ENCODE peak calls at places on chromosomes 3 and 15, in ten cellular contexts. P, U, I, V, O, R, B, K, Z and Y are unnamed samples.
A peak's percentile ranks its signal among the peaks of the same experiment; 100 is the strongest.

GRCh38 chr15:95394186-95395067 is 936.1 kb upstream of the NR2F2 start:
- DNase-seq in P (no peak), U (no peak), I (no peak), V (no peak), O (no peak), R (no peak), B (peak; percentile 82), K (no peak), Z (peak; percentile 30), Y (no peak)

GRCh38 chr3:150911780-150912179 is 6.5 kb upstream of the MINDY4B start:
- DNase-seq in P (no peak), U (no peak), I (no peak), V (no peak), O (no peak), R (no peak), B (no peak), K (no peak), Z (no peak), Y (no peak)

GRCh38 chr15:39942101-39942752 is 8.3 kb downstream of the EIF2AK4 start:
- DNase-seq in P (no peak), U (no peak), I (no peak), V (no peak), O (no peak), R (no peak), B (peak; percentile 77), K (no peak), Z (no peak), Y (no peak)

GRCh38 chr3:28915711-28916481 is 365.0 kb upstream of the RBMS3 start:
- DNase-seq in P (no peak), U (no peak), I (no peak), V (peak; percentile 76), O (peak; percentile 1), R (no peak), B (peak; percentile 91), K (no peak), Z (peak; percentile 61), Y (no peak)

GRCh38 chr3:68866157-68866556 is 66.2 kb downstream of the TAFA4 start:
- DNase-seq in P (no peak), U (no peak), I (no peak), V (no peak), O (no peak), R (no peak), B (no peak), K (no peak), Z (no peak), Y (no peak)

GRCh38 chr3:48301814-48302194 is 31.7 kb downstream of the SPINK8 start:
- DNase-seq in P (no peak), U (peak; percentile 32), I (no peak), V (no peak), O (peak; percentile 52), R (peak; percentile 29), B (peak; percentile 19), K (no peak), Z (no peak), Y (no peak)

GRCh38 chr3:155745795-155746550 is 1.1 kb upstream of the PLCH1 start:
- DNase-seq in P (no peak), U (no peak), I (no peak), V (peak; percentile 88), O (no peak), R (no peak), B (no peak), K (no peak), Z (no peak), Y (no peak)

GRCh38 chr15:48373855-48374421 is 42.7 kb downstream of the DUT start:
- DNase-seq in P (no peak), U (no peak), I (no peak), V (no peak), O (no peak), R (peak; percentile 56), B (peak; percentile 81), K (peak; percentile 23), Z (no peak), Y (no peak)

GRCh38 chr15:57235865-57236264 is 140.4 kb upstream of the CGNL1 start:
- DNase-seq in P (no peak), U (no peak), I (no peak), V (no peak), O (no peak), R (no peak), B (peak; percentile 86), K (no peak), Z (peak; percentile 70), Y (no peak)

GRCh38 chr3:37861540-37862051 is at the start of gene CTDSPL:
- DNase-seq in P (no peak), U (peak; percentile 38), I (peak; percentile 85), V (peak; percentile 85), O (no peak), R (peak; percentile 59), B (peak; percentile 44), K (peak; percentile 63), Z (no peak), Y (no peak)

GRCh38 chr15:59885832-59886231 is 118.3 kb upstream of the FOXB1 start:
- DNase-seq in P (no peak), U (no peak), I (no peak), V (peak; percentile 60), O (no peak), R (no peak), B (no peak), K (no peak), Z (no peak), Y (no peak)

GRCh38 chr3:10292505-10293419 is at the start of gene GHRL:
- DNase-seq in P (no peak), U (no peak), I (peak; percentile 84), V (no peak), O (no peak), R (no peak), B (no peak), K (no peak), Z (no peak), Y (no peak)

GRCh38 chr3:57737840-57738239 is 18.3 kb upstream of the SLMAP start:
- DNase-seq in P (no peak), U (no peak), I (no peak), V (no peak), O (no peak), R (no peak), B (no peak), K (no peak), Z (no peak), Y (no peak)

GRCh38 chr15:34259557-34259956 is 34.7 kb downstream of the EMC4 start:
- DNase-seq in P (no peak), U (no peak), I (no peak), V (no peak), O (no peak), R (no peak), B (no peak), K (no peak), Z (no peak), Y (no peak)

GRCh38 chr3:20197775-20198174 is 11.8 kb upstream of the SGO1 start:
- DNase-seq in P (no peak), U (no peak), I (no peak), V (no peak), O (no peak), R (no peak), B (no peak), K (no peak), Z (no peak), Y (no peak)

GRCh38 chr3:130779031-130779430 is 32.4 kb upstream of the PIK3R4 start:
- DNase-seq in P (no peak), U (no peak), I (no peak), V (no peak), O (no peak), R (no peak), B (no peak), K (no peak), Z (no peak), Y (no peak)

DNA sequence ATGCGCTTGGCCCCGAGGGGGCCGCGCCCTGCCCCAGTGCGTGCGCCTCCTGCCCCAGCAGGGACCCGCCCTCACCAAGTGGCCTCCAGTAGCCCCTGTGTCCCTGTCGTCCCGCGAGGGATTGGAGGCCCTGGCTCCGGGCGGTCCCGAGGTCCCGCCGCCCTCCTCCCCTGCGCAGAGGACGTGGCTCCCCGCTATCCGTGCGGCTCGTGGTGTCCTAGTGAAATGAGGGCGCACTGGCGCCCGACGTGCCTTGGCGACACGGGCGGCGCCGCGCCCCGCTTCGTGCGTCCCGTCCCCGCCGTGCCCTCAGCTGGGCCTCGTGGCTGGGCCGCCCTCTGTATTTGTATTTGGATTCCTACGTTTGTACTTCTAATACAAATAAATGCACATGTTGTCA is 557.5 kb downstream of the OCA2 start:
- DNase-seq in P (no peak), U (no peak), I (no peak), V (no peak), O (no peak), R (no peak), B (no peak), K (no peak), Z (no peak), Y (no peak)
- H3K9me3 ChIP-seq in P (no peaks in the 10 kb centered on the region), U (no peaks in the 10 kb centered on the region), I (no peaks in the 10 kb centered on the region), V (no peaks in the 10 kb centered on the region), O (no peaks in the 10 kb centered on the region), R (no peaks in the 10 kb centered on the region), B (peaks cover 13% of the 10 kb centered on the region), K (no peaks in the 10 kb centered on the region), Z (peaks cover 12% of the 10 kb centered on the region), Y (no peaks in the 10 kb centered on the region)

GRCh38 chr3:104070906-104071305 is 1295.8 kb upstream of the ALCAM start:
- DNase-seq in P (no peak), U (no peak), I (no peak), V (no peak), O (no peak), R (no peak), B (no peak), K (no peak), Z (no peak), Y (no peak)

GRCh38 chr3:104066658-104067057 is 1300.1 kb upstream of the ALCAM start:
- DNase-seq in P (no peak), U (no peak), I (no peak), V (no peak), O (no peak), R (no peak), B (no peak), K (no peak), Z (no peak), Y (no peak)

GRCh38 chr3:104069114-104069513 is 1297.6 kb upstream of the ALCAM start:
- DNase-seq in P (no peak), U (no peak), I (no peak), V (no peak), O (no peak), R (no peak), B (no peak), K (no peak), Z (no peak), Y (no peak)
- H3K9me3 ChIP-seq in P (no peaks in the 10 kb centered on the region), U (no peaks in the 10 kb centered on the region), I (no peaks in the 10 kb centered on the region), V (peaks cover 3% of the 10 kb centered on the region), O (no peaks in the 10 kb centered on the region), R (no peaks in the 10 kb centered on the region), B (no peaks in the 10 kb centered on the region), K (peaks cover 5% of the 10 kb centered on the region), Z (no peaks in the 10 kb centered on the region), Y (no peaks in the 10 kb centered on the region)

DNA sequence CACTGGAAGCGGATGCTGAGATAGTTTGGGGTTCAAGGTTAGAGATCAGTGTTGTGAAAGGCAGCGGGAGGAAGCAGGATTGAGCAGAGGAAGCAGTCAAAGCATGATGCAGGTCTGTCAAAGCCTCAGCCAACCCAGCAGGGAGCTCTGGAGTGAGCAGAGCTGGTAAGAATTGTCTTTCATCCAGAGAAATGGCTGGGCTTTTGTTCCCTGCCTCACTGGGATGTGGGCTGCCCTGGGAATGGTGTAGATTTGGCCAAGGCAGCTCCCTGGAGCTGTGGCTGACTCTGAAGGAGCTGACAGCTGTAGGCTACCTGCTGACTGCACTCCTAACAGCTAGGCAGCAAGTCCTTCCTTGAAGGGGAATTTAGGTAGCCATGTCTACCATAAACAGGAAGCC is 61.9 kb upstream of the STXBP5L start:
- DNase-seq in P (no peak), U (no peak), I (no peak), V (peak; percentile 85), O (no peak), R (no peak), B (no peak), K (no peak), Z (no peak), Y (no peak)
- H3K9me3 ChIP-seq in P (no peaks in the 10 kb centered on the region), U (no peaks in the 10 kb centered on the region), I (no peaks in the 10 kb centered on the region), V (no peaks in the 10 kb centered on the region), O (no peaks in the 10 kb centered on the region), R (no peaks in the 10 kb centered on the region), B (no peaks in the 10 kb centered on the region), K (no peaks in the 10 kb centered on the region), Z (no peaks in the 10 kb centered on the region), Y (no peaks in the 10 kb centered on the region)

GRCh38 chr3:195999896-196000295 is 82.0 kb downstream of the TFRC start:
- DNase-seq in P (no peak), U (no peak), I (no peak), V (no peak), O (no peak), R (no peak), B (no peak), K (no peak), Z (no peak), Y (no peak)
- H3K9me3 ChIP-seq in P (no peaks in the 10 kb centered on the region), U (no peaks in the 10 kb centered on the region), I (no peaks in the 10 kb centered on the region), V (no peaks in the 10 kb centered on the region), O (no peaks in the 10 kb centered on the region), R (no peaks in the 10 kb centered on the region), B (peaks cover 7% of the 10 kb centered on the region), K (no peaks in the 10 kb centered on the region), Z (peaks cover 4% of the 10 kb centered on the region), Y (no peaks in the 10 kb centered on the region)